ENCODE peak calls at places on chromosomes 6 and 20, in four cellular contexts. T, J, O and G are unnamed samples.

GRCh38 chr6:2684059-2684749 is 66.5 kb downstream of the MYLK4 start:
- DNase-seq in J (peak; percentile 24), O (no peak), T (no peak), G (no peak)

GRCh38 chr20:11982289-11982957 is 64.7 kb downstream of the BTBD3 start:
- DNase-seq in T (no peak), O (no peak), J (no peak), G (no peak)

GRCh38 chr6:47437592-47437991 is 40.0 kb upstream of the CD2AP start:
- DNase-seq in T (no peak), O (no peak), J (no peak), G (no peak)

GRCh38 chr6:146542881-146543210 is 787 bp upstream of the RAB32 start:
- DNase-seq in O (no peak), J (no peak), T (no peak), G (no peak)

GRCh38 chr6:36073587-36073986 is 46.0 kb downstream of the MAPK14 start:
- DNase-seq in J (no peak), T (no peak), O (no peak), G (no peak)

GRCh38 chr6:134909701-134910595 is 40.0 kb downstream of the ALDH8A1 start:
- DNase-seq in T (no peak), J (no peak), O (no peak), G (no peak)

GRCh38 chr6:45394586-45395095 is 16.9 kb upstream of the SUPT3H start:
- DNase-seq in J (no peak), O (no peak), T (no peak), G (no peak)

GRCh38 chr6:111843347-111844147 is 29.7 kb downstream of the FYN start:
- DNase-seq in T (no peak), O (peak; percentile 74), J (no peak), G (peak; percentile 76)

GRCh38 chr20:38133680-38134426 is 31.2 kb downstream of the TGM2 start:
- DNase-seq in J (no peak), T (no peak), O (no peak), G (no peak)

GRCh38 chr20:32478576-32478975 is 106.6 kb downstream of the NOL4L start:
- DNase-seq in J (no peak), O (no peak), T (no peak), G (no peak)

GRCh38 chr6:105839266-105839665 is 246.9 kb upstream of the PRDM1 start:
- DNase-seq in O (no peak), J (no peak), T (no peak), G (no peak)

GRCh38 chr6:118288355-118289124 is 259.6 kb upstream of the PLN start:
- DNase-seq in J (no peak), T (no peak), O (no peak), G (no peak)

GRCh38 chr6:33507261-33507660 is 52.9 kb downstream of the ZBTB9 start:
- DNase-seq in T (no peak), J (no peak), O (no peak), G (no peak)